ENCODE peak calls at places on chromosomes 6 and 20, in six cellular contexts. B is T47D, P is HCT116, L is GM12878, V is HepG2, A is H1. O is an unnamed sample.

GRCh38 chr20:34037121-34037520 is 43.4 kb downstream of the RALY start:
- DNase-seq in B (no peak), P (no peak), L (no peak), V (no peak), A (no peak), O (no peak)

GRCh38 chr20:16001286-16001685 is 572.0 kb downstream of the KIF16B start:
- DNase-seq in B (no peak), P (no peak), L (no peak), V (no peak), A (no peak), O (no peak)

GRCh38 chr6:157656437-157657005 is 166.5 kb upstream of the SNX9 start:
- DNase-seq in B (no peak), P (no peak), L (no peak), V (no peak), A (no peak), O (no peak)

GRCh38 chr6:138657026-138657425 is 116.5 kb upstream of the CCDC28A start:
- DNase-seq in B (no peak), P (no peak), L (no peak), V (no peak), A (no peak), O (no peak)

GRCh38 chr6:63858691-63859090 is 223.1 kb downstream of the PHF3 start:
- DNase-seq in B (no peak), P (no peak), L (no peak), V (no peak), A (no peak), O (no peak)

GRCh38 chr6:63740709-63741108 is 105.1 kb downstream of the PHF3 start:
- DNase-seq in B (no peak), P (peak; percentile 65), L (no peak), V (no peak), A (no peak), O (no peak)

GRCh38 chr6:12957321-12958051 is 240.9 kb downstream of the PHACTR1 start:
- DNase-seq in B (peak; percentile 42), P (no peak), L (no peak), V (no peak), A (peak; percentile 57), O (peak; percentile 59)

GRCh38 chr6:27892596-27893058 is 19.6 kb downstream of the OR2B2 start:
- DNase-seq in B (no peak), P (peak; percentile 34), L (no peak), V (no peak), A (no peak), O (no peak)

GRCh38 chr6:13038315-13039261 is 289.7 kb downstream of the TBC1D7 start:
- DNase-seq in B (no peak), P (no peak), L (no peak), V (no peak), A (no peak), O (no peak)

GRCh38 chr6:155030148-155030720 is 35.1 kb downstream of the TIAM2 start:
- DNase-seq in B (no peak), P (no peak), L (no peak), V (no peak), A (no peak), O (no peak)

GRCh38 chr20:15195378-15195777 is 858.0 kb upstream of the FLRT3 start:
- DNase-seq in B (no peak), P (no peak), L (no peak), V (no peak), A (no peak), O (no peak)

GRCh38 chr6:111921108-111921507 is 47.9 kb upstream of the FYN start:
- DNase-seq in B (no peak), P (no peak), L (no peak), V (no peak), A (no peak), O (no peak)

GRCh38 chr6:44047179-44047546 is 80.1 kb downstream of the MRPL14 start:
- DNase-seq in B (no peak), P (no peak), L (no peak), V (no peak), A (no peak), O (no peak)

GRCh38 chr6:83592770-83593394 is 80.5 kb downstream of the PRSS35 start:
- DNase-seq in B (peak; percentile 30), P (peak; percentile 26), L (peak; percentile 9), V (peak; percentile 41), A (no peak), O (peak; percentile 22)

GRCh38 chr6:69593706-69594105 is 203.1 kb downstream of the LMBRD1 start:
- DNase-seq in B (no peak), P (no peak), L (no peak), V (no peak), A (no peak), O (no peak)

GRCh38 chr20:856361-856775 is 22.9 kb downstream of the FAM110A start:
- DNase-seq in B (peak; percentile 69), P (peak; percentile 92), L (no peak), V (no peak), A (no peak), O (no peak)

GRCh38 chr6:52364480-52365166 is 2.7 kb downstream of the PAQR8 start:
- DNase-seq in B (no peak), P (no peak), L (no peak), V (no peak), A (no peak), O (no peak)

GRCh38 chr6:87588756-87589407 is 905 bp downstream of the RARS2 start:
- DNase-seq in B (no peak), P (no peak), L (no peak), V (no peak), A (no peak), O (no peak)

GRCh38 chr6:140912686-140913085 is 1220.0 kb upstream of the GJE1 start:
- DNase-seq in B (no peak), P (no peak), L (no peak), V (peak; percentile 42), A (no peak), O (no peak)
- TF ChIP-seq JUND in B (no peak), P (no peak), L (no peak), V (no peak), A (no peak), O (no peak)

GRCh38 chr6:134787261-134787871 is 162.5 kb downstream of the ALDH8A1 start:
- DNase-seq in B (peak; percentile 2), P (peak; percentile 1), L (no peak), V (no peak), A (no peak), O (no peak)
- TF ChIP-seq JUND in B (no peak), P (peak; percentile 38), L (no peak), V (no peak), A (no peak), O (peak; percentile 69)

DNA sequence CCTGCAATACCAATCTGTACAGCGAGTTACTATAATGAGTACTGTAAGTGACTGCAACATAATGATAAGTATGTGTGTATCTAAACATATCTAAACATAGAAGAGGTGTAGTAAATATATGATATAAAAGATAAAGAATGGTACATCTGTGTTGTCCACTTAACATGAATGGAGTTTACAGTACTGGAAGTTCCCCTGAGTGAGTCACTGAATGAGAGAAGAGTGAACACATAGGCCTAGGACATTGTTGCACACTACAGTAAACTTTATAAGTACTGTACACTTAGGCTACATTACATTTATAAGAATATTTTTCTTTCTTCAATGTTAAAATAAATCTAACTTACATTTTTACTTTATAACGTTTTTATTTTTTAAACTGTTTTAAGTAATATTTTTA is 380.4 kb downstream of the MMUT start:
- DNase-seq in B (no peak), P (no peak), L (no peak), V (no peak), A (no peak), O (no peak)
- TF ChIP-seq JUND in B (no peak), P (no peak), L (no peak), V (no peak), A (no peak), O (no peak)

GRCh38 chr20:10720550-10720949 is 46.8 kb upstream of the JAG1 start:
- DNase-seq in B (no peak), P (no peak), L (no peak), V (no peak), A (no peak), O (no peak)

GRCh38 chr20:10721112-10721896 is 47.5 kb upstream of the JAG1 start:
- DNase-seq in B (no peak), P (no peak), L (no peak), V (no peak), A (no peak), O (no peak)

GRCh38 chr20:10728873-10729670 is 55.3 kb upstream of the JAG1 start:
- DNase-seq in B (no peak), P (no peak), L (no peak), V (no peak), A (no peak), O (no peak)

GRCh38 chr20:10719740-10720380 is 46.1 kb upstream of the JAG1 start:
- DNase-seq in B (no peak), P (no peak), L (no peak), V (peak; percentile 46), A (no peak), O (no peak)

DNA sequence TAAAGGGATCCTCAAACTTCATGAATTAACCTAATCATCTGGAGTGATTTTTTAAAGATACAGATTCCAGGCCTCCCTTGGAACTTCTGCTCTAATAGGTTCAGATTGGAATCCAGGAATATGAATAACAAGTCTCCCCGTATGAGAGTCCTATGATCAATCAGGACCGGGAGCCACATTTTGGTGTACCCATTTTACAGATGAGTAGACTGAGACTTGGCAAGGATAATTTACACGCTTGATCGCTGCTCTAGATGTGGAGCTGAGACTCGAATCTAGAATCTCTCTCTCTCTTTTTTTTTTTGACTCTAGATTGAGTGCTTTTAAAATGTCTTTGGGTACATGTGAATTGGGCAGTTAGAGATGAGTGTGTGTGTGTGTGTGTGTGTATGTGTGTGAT is 51.0 kb upstream of the JAG1 start:
- DNase-seq in B (no peak), P (no peak), L (no peak), V (no peak), A (no peak), O (no peak)
- TF ChIP-seq JUND in B (no peak), P (no peak), L (no peak), V (no peak), A (no peak), O (no peak)

GRCh38 chr20:64154590-64155257 is 9.5 kb upstream of the MYT1 start:
- DNase-seq in B (no peak), P (no peak), L (no peak), V (no peak), A (no peak), O (no peak)
- TF ChIP-seq JUND in B (no peak), P (no peak), L (no peak), V (no peak), A (no peak), O (no peak)

GRCh38 chr20:32585011-32585518 is at the start of gene NOL4L:
- DNase-seq in B (peak; percentile 42), P (no peak), L (no peak), V (no peak), A (peak; percentile 69), O (peak; percentile 81)
- TF ChIP-seq JUND in B (no peak), P (no peak), L (no peak), V (no peak), A (no peak), O (no peak)

DNA sequence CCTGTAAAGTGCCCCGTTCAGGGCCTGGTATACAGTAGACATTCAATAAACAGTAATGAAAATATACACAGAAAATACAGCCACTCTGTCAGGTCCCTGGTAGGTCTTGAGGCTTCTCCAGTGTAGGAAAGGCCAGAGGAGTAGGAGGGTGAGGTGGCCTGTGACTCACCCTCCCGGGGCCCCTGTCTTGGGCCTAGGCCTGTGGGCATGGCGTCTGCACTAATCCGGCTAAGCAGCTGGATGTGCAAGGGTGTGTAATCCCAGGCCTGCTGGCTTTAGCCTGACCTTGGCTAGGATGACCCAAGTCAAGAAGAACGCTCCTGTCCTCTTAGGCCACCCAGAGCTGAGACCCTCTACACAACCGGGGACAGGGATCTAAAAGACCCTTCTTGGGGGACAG is 84.9 kb downstream of the KCNB1 start:
- DNase-seq in B (no peak), P (no peak), L (no peak), V (no peak), A (no peak), O (no peak)
- TF ChIP-seq JUND in B (no peak), P (no peak), L (no peak), V (no peak), A (no peak), O (no peak)

GRCh38 chr6:72218125-72218524 is 331.8 kb downstream of the RIMS1 start:
- DNase-seq in B (peak; percentile 78), P (peak; percentile 3), L (no peak), V (peak; percentile 17), A (peak; percentile 61), O (peak; percentile 55)
- TF ChIP-seq JUND in B (no peak), P (no peak), L (no peak), V (no peak), A (no peak), O (no peak)